ENCODE peak calls at places on chromosome 4, in five cellular contexts. P, C, R, J and X are unnamed samples.

GRCh38 chr4:16627999-16628398 is 270.4 kb downstream of the LDB2 start:
- DNase-seq in J (no peak), P (peak), C (no peak), R (peak), X (no peak)

GRCh38 chr4:79178770-79179169 is 147.1 kb downstream of the NAA11 start:
- DNase-seq in C (no peak), J (peak), P (peak), R (no peak), X (no peak)

GRCh38 chr4:36224969-36225903 is 19.1 kb downstream of the ARAP2 start:
- DNase-seq in R (no peak), J (no peak), P (no peak), C (no peak), X (no peak)

GRCh38 chr4:128068927-128069326 is 7.8 kb downstream of the LARP1B start:
- DNase-seq in C (peak), J (no peak), R (no peak), P (peak), X (no peak)

GRCh38 chr4:114472269-114473032 is 126.2 kb upstream of the UGT8 start:
- DNase-seq in J (no peak), P (no peak), R (no peak), C (no peak), X (no peak)

GRCh38 chr4:75724867-75725724 is 719 bp downstream of the USO1 start:
- DNase-seq in P (peak), J (peak), C (peak), R (no peak), X (peak)

GRCh38 chr4:105637409-105638258 is 70.9 kb downstream of the INTS12 start:
- DNase-seq in P (peak), J (peak), R (no peak), C (no peak), X (no peak)

GRCh38 chr4:99324978-99325377 is 3.8 kb upstream of the ADH1B start:
- DNase-seq in J (peak), P (peak), R (peak), C (no peak), X (no peak)

GRCh38 chr4:1309261-1310010 is 19.7 kb downstream of the MAEA start:
- DNase-seq in J (peak), R (peak), P (peak), C (peak), X (no peak)

GRCh38 chr4:112860731-112861377 is 188.6 kb upstream of the ANK2 start:
- DNase-seq in C (no peak), P (no peak), J (no peak), R (no peak), X (no peak)

GRCh38 chr4:162102713-162103112 is 61.1 kb downstream of the FSTL5 start:
- DNase-seq in C (no peak), J (no peak), R (no peak), P (no peak), X (no peak)

GRCh38 chr4:7529368-7529923 is 94.7 kb upstream of the PSAPL1 start:
- DNase-seq in R (no peak), C (peak), J (no peak), P (no peak), X (no peak)

GRCh38 chr4:86403575-86403974 is 43.7 kb upstream of the MAPK10 start:
- DNase-seq in J (no peak), P (no peak), C (no peak), R (no peak), X (no peak)

GRCh38 chr4:74793757-74794340 is 474 bp downstream of the BTC start:
- DNase-seq in J (peak), C (peak), R (no peak), P (peak), X (peak)

GRCh38 chr4:111398906-111399330 is 746.3 kb upstream of the FAM241A start:
- DNase-seq in J (no peak), R (no peak), C (no peak), P (peak), X (no peak)

GRCh38 chr4:127212701-127213100 is 420.1 kb upstream of the INTU start:
- DNase-seq in C (no peak), P (no peak), R (no peak), J (no peak), X (no peak)